ENCODE peak calls at places on chromosomes 7 and 10, in four cellular contexts. A, O, J and T are unnamed samples. For H3K9me3, the result is how much of the 10 kb centered on the place peaks cover.

GRCh38 chr7:18037609-18038008 is 10.0 kb upstream of the PRPS1L1 start:
- DNase-seq in A (no peak), O (no peak), J (no peak), T (no peak)

GRCh38 chr7:34011017-34011680 is 105.8 kb downstream of the BMPER start:
- DNase-seq in A (no peak), O (no peak), J (no peak), T (no peak)

GRCh38 chr7:74474271-74474865 is 20.7 kb downstream of the GTF2IRD1 start:
- DNase-seq in A (no peak), O (no peak), J (no peak), T (no peak)

GRCh38 chr10:62380002-62380401 is 5.8 kb downstream of the ZNF365 start:
- DNase-seq in A (peak), O (no peak), J (no peak), T (no peak)

GRCh38 chr10:4549254-4549653 is 276.8 kb upstream of the AKR1E2 start:
- DNase-seq in A (no peak), O (no peak), J (no peak), T (no peak)

GRCh38 chr10:30529373-30529998 is 95.5 kb downstream of the MAP3K8 start:
- DNase-seq in A (no peak), O (peak), J (peak), T (peak)

GRCh38 chr7:85324145-85324799 is 137.4 kb upstream of the SEMA3D start:
- DNase-seq in A (no peak), O (no peak), J (no peak), T (no peak)

GRCh38 chr7:68125173-68125572 is 1128.5 kb downstream of the TYW1 start:
- DNase-seq in A (no peak), O (no peak), J (no peak), T (no peak)

GRCh38 chr7:86667732-86668131 is 24.0 kb downstream of the GRM3 start:
- DNase-seq in A (no peak), O (no peak), J (no peak), T (no peak)

GRCh38 chr10:71912431-71912830 is 51.8 kb upstream of the CHST3 start:
- DNase-seq in A (no peak), O (no peak), J (no peak), T (no peak)

GRCh38 chr7:22346383-22347107 is 10.4 kb downstream of the RAPGEF5 start:
- DNase-seq in A (peak), O (no peak), J (no peak), T (no peak)

GRCh38 chr7:45897042-45897690 is 8.9 kb downstream of the IGFBP1 start:
- DNase-seq in A (no peak), O (no peak), J (no peak), T (no peak)

GRCh38 chr7:150855476-150856302 is 3.4 kb downstream of the AOC1 start:
- DNase-seq in A (no peak), O (no peak), J (no peak), T (no peak)

GRCh38 chr10:101601541-101601940 is 13.4 kb downstream of the DPCD start:
- DNase-seq in A (no peak), O (no peak), J (no peak), T (no peak)

GRCh38 chr10:108911814-108912541 is 1011.3 kb downstream of the XPNPEP1 start:
- DNase-seq in A (peak), O (no peak), J (no peak), T (no peak)

GRCh38 chr7:1555813-1556540 is at the start of gene TMEM184A:
- DNase-seq in A (peak), O (no peak), J (no peak), T (peak)

GRCh38 chr7:80974396-80975358 is 55.8 kb upstream of the SEMA3C start:
- DNase-seq in A (no peak), O (no peak), J (no peak), T (no peak)

GRCh38 chr10:12588091-12588850 is 238.9 kb downstream of the CAMK1D start:
- DNase-seq in A (no peak), O (no peak), J (no peak), T (no peak)

GRCh38 chr7:142894112-142894835 is 8.7 kb upstream of the TRPV6 start:
- DNase-seq in A (no peak), O (no peak), J (no peak), T (no peak)

GRCh38 chr10:78868861-78869260 is 199.9 kb upstream of the ZMIZ1 start:
- DNase-seq in A (no peak), O (no peak), J (no peak), T (no peak)

GRCh38 chr10:126201603-126202002 is 186.7 kb downstream of the ADAM12 start:
- DNase-seq in A (no peak), O (no peak), J (no peak), T (no peak)

GRCh38 chr7:129388353-129389098 is 45.7 kb upstream of the STRIP2 start:
- DNase-seq in A (no peak), O (no peak), J (no peak), T (no peak)

GRCh38 chr10:3095373-3096139 is 28.2 kb downstream of the PFKP start:
- DNase-seq in A (peak), O (no peak), J (peak), T (no peak)

GRCh38 chr7:123367508-123368122 is 166.8 kb downstream of the IQUB start:
- DNase-seq in A (peak), O (no peak), J (peak), T (no peak)

GRCh38 chr10:24953350-24954074 is 1.1 kb upstream of the PRTFDC1 start:
- DNase-seq in A (no peak), O (no peak), J (no peak), T (no peak)

GRCh38 chr7:145812218-145812617 is 304.4 kb upstream of the CNTNAP2 start:
- DNase-seq in A (no peak), O (no peak), J (no peak), T (no peak)

GRCh38 chr10:132535065-132535651 is 2.4 kb upstream of the INPP5A start:
- DNase-seq in A (no peak), O (no peak), J (no peak), T (no peak)

GRCh38 chr7:78587443-78588044 is 789.0 kb downstream of the PHTF2 start:
- DNase-seq in A (peak), O (no peak), J (no peak), T (no peak)

GRCh38 chr7:85030893-85031292 is 156.0 kb downstream of the SEMA3D start:
- DNase-seq in A (peak), O (no peak), J (no peak), T (no peak)

GRCh38 chr7:149879801-149880738 is 6.3 kb downstream of the ATP6V0E2 start:
- DNase-seq in A (no peak), O (no peak), J (no peak), T (no peak)

GRCh38 chr7:55508301-55509011 is 63.8 kb downstream of the VOPP1 start:
- DNase-seq in A (peak), O (no peak), J (no peak), T (no peak)

GRCh38 chr10:127939786-127940330 is 33.0 kb downstream of the PTPRE start:
- DNase-seq in A (no peak), O (no peak), J (no peak), T (no peak)

GRCh38 chr10:119503821-119504220 is 38.7 kb downstream of the RGS10 start:
- DNase-seq in A (no peak), O (no peak), J (no peak), T (no peak)
- H3K27ac ChIP-seq in A (no peak), O (no peak), J (no peak), T (peak)

DNA sequence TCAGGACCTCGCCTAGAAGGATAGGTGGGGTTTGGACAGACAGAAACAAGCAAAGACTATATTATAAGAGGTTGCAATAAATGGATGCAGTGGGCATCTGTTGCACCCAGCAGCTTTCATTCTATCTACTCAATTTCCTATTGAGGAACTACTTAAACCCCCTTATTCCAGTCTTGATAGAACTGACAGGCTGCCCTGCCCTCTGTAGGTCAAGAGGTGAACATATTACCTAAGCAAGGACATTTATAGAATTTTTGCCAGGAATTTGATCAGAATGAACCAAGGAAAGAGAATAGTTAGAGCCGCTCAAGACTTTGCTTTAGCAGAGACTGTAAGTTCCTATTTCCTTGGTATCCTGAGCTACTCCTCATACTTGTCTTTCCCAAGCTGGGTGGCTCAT is 9.5 kb downstream of the VTI1A start:
- DNase-seq in A (peak), O (no peak), J (no peak), T (no peak)
- TF ChIP-seq CTCF in A (peak), O (no peak), J (peak), T (no peak)

DNA sequence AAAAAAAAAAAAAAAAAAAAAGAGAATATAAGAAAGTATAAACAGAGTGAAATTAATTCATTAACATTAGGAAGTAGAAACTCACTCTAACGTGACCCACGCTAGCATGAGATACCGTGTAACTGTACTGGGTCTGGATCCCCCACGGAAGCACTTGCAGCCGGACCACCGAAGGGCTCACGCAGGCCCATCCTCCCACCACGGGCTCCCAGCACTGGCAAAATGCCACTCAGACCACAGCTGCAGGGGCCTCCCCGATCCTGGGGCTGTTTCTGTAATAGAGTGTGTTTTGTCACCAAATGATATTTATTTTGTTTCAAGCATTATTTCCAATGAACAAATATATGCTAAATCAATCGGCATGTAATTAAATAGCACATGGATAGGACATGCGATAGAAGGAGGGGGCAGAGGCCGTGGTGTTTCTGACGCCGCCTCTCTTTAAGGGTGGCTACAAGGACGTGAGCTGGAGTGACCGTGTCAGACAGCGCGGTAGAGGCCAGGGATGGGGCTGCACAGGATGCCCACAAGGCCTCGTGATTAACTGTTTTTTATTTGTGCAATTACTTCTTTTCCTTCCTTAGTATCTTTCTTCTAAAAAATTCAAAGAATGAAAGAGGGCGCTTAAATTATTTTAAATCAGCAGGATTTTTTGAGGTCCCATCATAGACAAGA is 568.5 kb downstream of the PTPRN2 start:
- DNase-seq in A (no peak), O (no peak), J (no peak), T (no peak)
- H3K9me3 ChIP-seq in A (under half), O (under half), J (under half), T (under half)

GRCh38 chr10:123882681-123883445 is 8.7 kb downstream of the CPXM2 start:
- DNase-seq in A (no peak), O (no peak), J (no peak), T (no peak)
- H3K27ac ChIP-seq in A (no peak), O (peak), J (no peak), T (no peak)